ENCODE peak calls at places on chromosomes 2 and 18, in five cellular contexts. G, I, B, K and Y are unnamed samples.

GRCh38 chr2:163171786-163172549 is 333.4 kb upstream of the KCNH7 start:
- DNase-seq in G (no peak), I (no peak), B (peak; percentile 71), K (no peak), Y (peak; percentile 57)

GRCh38 chr2:196369967-196370366 is 198.6 kb upstream of the STK17B start:
- DNase-seq in G (no peak), I (no peak), B (peak; percentile 92), K (no peak), Y (no peak)

GRCh38 chr2:219501849-219502248 is 3.2 kb downstream of the GMPPA start:
- DNase-seq in G (no peak), I (no peak), B (no peak), K (no peak), Y (no peak)

GRCh38 chr18:8798996-8799395 is 93.6 kb downstream of the MTCL1 start:
- DNase-seq in G (no peak), I (no peak), B (no peak), K (peak; percentile 51), Y (no peak)

GRCh38 chr2:205776139-205776538 is 93.8 kb downstream of the NRP2 start:
- DNase-seq in G (peak; percentile 46), I (no peak), B (no peak), K (peak; percentile 43), Y (peak; percentile 35)

GRCh38 chr2:120026890-120027289 is 14.0 kb downstream of the EPB41L5 start:
- DNase-seq in G (no peak), I (no peak), B (no peak), K (no peak), Y (no peak)

GRCh38 chr2:30232027-30232800 is 880 bp downstream of the LBH start:
- DNase-seq in G (peak; percentile 63), I (peak; percentile 31), B (no peak), K (peak; percentile 47), Y (peak; percentile 67)

GRCh38 chr18:67035026-67035425 is 431.1 kb upstream of the CDH19 start:
- DNase-seq in G (no peak), I (no peak), B (peak; percentile 40), K (no peak), Y (no peak)

GRCh38 chr2:200352631-200353030 is 46.1 kb downstream of the SPATS2L start:
- DNase-seq in G (no peak), I (peak; percentile 60), B (peak; percentile 61), K (no peak), Y (no peak)

GRCh38 chr2:160379399-160379798 is 114.2 kb downstream of the RBMS1 start:
- DNase-seq in G (no peak), I (peak; percentile 65), B (peak; percentile 38), K (no peak), Y (peak; percentile 92)

GRCh38 chr18:54606835-54607212 is 15.8 kb downstream of the DYNAP start:
- DNase-seq in G (no peak), I (no peak), B (no peak), K (no peak), Y (no peak)

GRCh38 chr18:12155996-12156395 is 62.4 kb downstream of the ANKRD62 start:
- DNase-seq in G (no peak), I (no peak), B (no peak), K (no peak), Y (peak; percentile 25)

GRCh38 chr18:56576826-56577573 is 61.4 kb downstream of the TXNL1 start:
- DNase-seq in G (no peak), I (no peak), B (no peak), K (no peak), Y (peak; percentile 5)

GRCh38 chr2:217903859-217904613 is 98.8 kb downstream of the TNS1 start:
- DNase-seq in G (peak; percentile 64), I (peak; percentile 64), B (no peak), K (peak; percentile 81), Y (no peak)

GRCh38 chr2:8541223-8541622 is 140.6 kb upstream of the ID2 start:
- DNase-seq in G (no peak), I (no peak), B (no peak), K (no peak), Y (no peak)

GRCh38 chr18:79771446-79772107 is 26.2 kb upstream of the KCNG2 start:
- DNase-seq in G (no peak), I (no peak), B (no peak), K (no peak), Y (no peak)

GRCh38 chr2:190497428-190497827 is 37.1 kb downstream of the NEMP2 start:
- DNase-seq in G (no peak), I (no peak), B (peak; percentile 67), K (no peak), Y (no peak)

GRCh38 chr2:88090446-88091283 is 23.0 kb downstream of the SMYD1 start:
- DNase-seq in G (no peak), I (no peak), B (no peak), K (no peak), Y (no peak)

GRCh38 chr2:54416166-54416798 is 39.8 kb upstream of the SPTBN1 start:
- DNase-seq in G (peak; percentile 70), I (peak; percentile 23), B (peak; percentile 84), K (peak; percentile 55), Y (no peak)

GRCh38 chr2:7707723-7708122 is 790.5 kb downstream of the RNF144A start:
- DNase-seq in G (no peak), I (peak; percentile 62), B (peak; percentile 89), K (no peak), Y (peak; percentile 54)

DNA sequence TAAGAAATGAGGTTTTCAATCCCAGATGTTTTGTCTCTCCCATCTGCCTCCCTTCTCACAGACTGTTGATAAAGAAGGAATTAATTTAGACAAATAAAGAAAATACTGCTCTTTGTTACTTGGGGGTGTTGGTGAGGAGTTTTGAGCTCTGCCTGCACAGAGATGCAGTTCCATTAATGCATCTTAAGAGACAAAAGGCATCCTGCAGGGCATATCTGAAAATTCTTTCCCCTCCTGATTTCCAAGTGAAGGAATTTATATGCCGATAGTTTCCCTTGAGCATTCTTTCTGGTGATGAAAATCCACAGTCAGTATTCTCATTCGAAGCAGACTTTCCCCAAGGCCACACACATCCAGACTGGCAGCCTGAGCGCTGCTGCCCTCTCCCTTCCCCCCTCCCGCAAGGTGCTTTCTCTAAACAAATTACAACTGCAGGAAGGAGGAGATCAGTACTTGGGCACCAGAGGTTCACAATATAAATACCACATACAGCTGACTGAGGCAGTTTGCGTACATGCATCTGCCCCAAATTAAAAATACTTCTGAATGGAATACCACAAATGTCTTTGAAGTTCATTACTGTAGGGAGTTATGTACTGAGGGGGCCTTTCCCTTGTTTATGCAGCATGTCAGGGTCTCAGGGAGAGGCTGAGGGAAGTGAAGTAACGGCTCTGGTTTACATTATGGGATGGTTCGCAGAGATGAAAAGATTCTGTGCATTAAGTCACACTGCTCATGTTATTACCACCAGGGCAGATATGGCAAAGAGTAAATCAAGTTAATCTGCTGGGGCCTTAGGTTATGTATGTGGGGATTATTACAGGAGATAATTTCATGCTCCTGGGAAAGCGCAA is 385.7 kb upstream of the RND3 start:
- DNase-seq in G (no peak), I (no peak), B (no peak), K (no peak), Y (peak; percentile 33)
- H3K4me3 ChIP-seq in G (no peak overlapping the region), I (no peak overlapping the region), B (no peak overlapping the region), K (no peak overlapping the region), Y (no peak overlapping the region)

GRCh38 chr2:112483821-112484220 is 1.9 kb downstream of the TTL start:
- DNase-seq in G (no peak), I (no peak), B (peak; percentile 39), K (no peak), Y (no peak)
- H3K4me3 ChIP-seq in G (no peak overlapping the region), I (peak overlapping the region; percentile 87), B (peak overlapping the region; percentile 81), K (no peak overlapping the region), Y (peak overlapping the region; percentile 88)

DNA sequence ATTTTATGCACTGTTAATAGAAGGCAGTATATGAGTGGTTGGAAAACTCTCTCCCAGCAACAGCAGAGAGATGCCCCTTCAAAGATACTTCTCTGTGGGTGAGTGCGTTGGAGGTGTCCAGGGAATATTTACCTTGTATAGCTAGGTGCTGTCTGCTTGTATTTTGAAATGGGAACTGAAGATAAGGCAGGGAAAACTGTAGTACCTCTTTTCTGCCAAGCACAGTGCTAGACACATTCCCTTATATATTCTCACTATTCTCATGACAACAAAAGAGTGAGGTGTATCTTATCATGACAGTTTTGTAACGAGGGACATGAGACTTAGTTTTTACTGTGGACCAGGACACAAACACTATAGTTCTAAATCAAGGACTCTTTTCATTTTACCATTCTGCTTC is 2.1 kb downstream of the TTC39C start:
- DNase-seq in G (no peak), I (peak; percentile 4), B (peak; percentile 59), K (no peak), Y (peak; percentile 61)
- H3K4me3 ChIP-seq in G (no peak overlapping the region), I (no peak overlapping the region), B (peak overlapping the region; percentile 81), K (peak overlapping the region; percentile 93), Y (peak overlapping the region; percentile 87)

DNA sequence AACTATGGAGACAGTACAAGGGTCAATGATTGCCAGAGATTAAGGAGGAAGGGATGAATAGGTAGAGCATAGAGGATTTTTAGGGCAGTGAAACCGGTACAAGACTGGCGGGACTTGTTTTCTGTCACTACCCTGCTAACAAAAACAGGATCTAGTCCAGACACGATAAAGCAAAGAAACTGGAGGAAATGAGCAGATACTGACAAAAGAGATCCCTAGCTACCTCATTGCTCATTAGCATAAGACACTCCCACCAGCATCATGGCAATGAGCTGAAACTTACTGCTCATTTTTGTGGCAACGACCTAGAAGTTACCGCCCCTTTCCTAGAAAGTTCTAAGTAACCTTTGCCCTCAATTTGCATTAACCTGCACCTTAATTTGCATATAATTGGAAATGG is 131.2 kb downstream of the ETAA1 start:
- DNase-seq in G (no peak), I (no peak), B (peak; percentile 91), K (no peak), Y (no peak)
- H3K4me3 ChIP-seq in G (no peak overlapping the region), I (no peak overlapping the region), B (no peak overlapping the region), K (no peak overlapping the region), Y (no peak overlapping the region)

GRCh38 chr2:69916151-69916550 is 1.2 kb downstream of the MXD1 start:
- DNase-seq in G (no peak), I (no peak), B (no peak), K (no peak), Y (no peak)
- H3K4me3 ChIP-seq in G (no peak overlapping the region), I (peak overlapping the region; percentile 79), B (peak overlapping the region; percentile 56), K (peak overlapping the region; percentile 93), Y (peak overlapping the region; percentile 84)

GRCh38 chr2:173606619-173607305 is 252.1 kb downstream of the CDCA7 start:
- DNase-seq in G (no peak), I (no peak), B (no peak), K (no peak), Y (peak; percentile 9)
- H3K4me3 ChIP-seq in G (no peak overlapping the region), I (no peak overlapping the region), B (no peak overlapping the region), K (no peak overlapping the region), Y (no peak overlapping the region)

GRCh38 chr2:63875758-63876710 is 34.3 kb downstream of the UGP2 start:
- DNase-seq in G (no peak), I (no peak), B (no peak), K (no peak), Y (no peak)
- H3K4me3 ChIP-seq in G (no peak overlapping the region), I (no peak overlapping the region), B (no peak overlapping the region), K (no peak overlapping the region), Y (peak overlapping the region; percentile 46)

GRCh38 chr2:100053499-100053898 is 88.9 kb downstream of the AFF3 start:
- DNase-seq in G (no peak), I (no peak), B (no peak), K (no peak), Y (no peak)
- H3K4me3 ChIP-seq in G (no peak overlapping the region), I (no peak overlapping the region), B (no peak overlapping the region), K (no peak overlapping the region), Y (no peak overlapping the region)

GRCh38 chr18:23236876-23237468 is 101.7 kb downstream of the CABLES1 start:
- DNase-seq in G (no peak), I (no peak), B (no peak), K (no peak), Y (no peak)
- H3K4me3 ChIP-seq in G (no peak overlapping the region), I (no peak overlapping the region), B (no peak overlapping the region), K (peak overlapping the region; percentile 40), Y (peak overlapping the region; percentile 51)